ENCODE peak calls at places on chromosomes 6 and 20, in six cellular contexts. One of them, this sample, is unnamed.

GRCh38 chr20:16927031-16927430 is 178.9 kb downstream of the OTOR start:
- DNase-seq in GM19239: no peak
- DNase-seq in mesothelial cell of epicardium: no peak
- DNase-seq in CD8-positive, alpha-beta memory T cell: no peak
- DNase-seq in astrocyte of the spinal cord: no peak
- DNase-seq in CD8-positive, alpha-beta T cell: no peak
- DNase-seq in this sample: no peak

GRCh38 chr6:87472525-87473418 is at the start of gene SLC35A1:
- DNase-seq in GM19239: peak; percentile 83
- DNase-seq in mesothelial cell of epicardium: peak; percentile 67
- DNase-seq in CD8-positive, alpha-beta memory T cell: peak; percentile 87
- DNase-seq in astrocyte of the spinal cord: peak; percentile 89
- DNase-seq in CD8-positive, alpha-beta T cell: peak; percentile 86
- DNase-seq in this sample: peak; percentile 79

GRCh38 chr6:83914953-83915352 is 55.5 kb downstream of the CYB5R4 start:
- DNase-seq in GM19239: no peak
- DNase-seq in mesothelial cell of epicardium: no peak
- DNase-seq in CD8-positive, alpha-beta memory T cell: no peak
- DNase-seq in astrocyte of the spinal cord: no peak
- DNase-seq in CD8-positive, alpha-beta T cell: no peak
- DNase-seq in this sample: no peak

GRCh38 chr6:105432797-105433196 is 29.9 kb upstream of the PREP start:
- DNase-seq in GM19239: no peak
- DNase-seq in mesothelial cell of epicardium: no peak
- DNase-seq in CD8-positive, alpha-beta memory T cell: no peak
- DNase-seq in astrocyte of the spinal cord: peak; percentile 79
- DNase-seq in CD8-positive, alpha-beta T cell: no peak
- DNase-seq in this sample: no peak

GRCh38 chr6:75446278-75446880 is 47.2 kb downstream of the FILIP1 start:
- DNase-seq in GM19239: peak; percentile 12
- DNase-seq in mesothelial cell of epicardium: no peak
- DNase-seq in CD8-positive, alpha-beta memory T cell: no peak
- DNase-seq in astrocyte of the spinal cord: no peak
- DNase-seq in CD8-positive, alpha-beta T cell: no peak
- DNase-seq in this sample: no peak

GRCh38 chr6:97218912-97219311 is 64.1 kb downstream of the MMS22L start:
- DNase-seq in GM19239: no peak
- DNase-seq in mesothelial cell of epicardium: no peak
- DNase-seq in CD8-positive, alpha-beta memory T cell: no peak
- DNase-seq in astrocyte of the spinal cord: no peak
- DNase-seq in CD8-positive, alpha-beta T cell: no peak
- DNase-seq in this sample: no peak

GRCh38 chr6:104603108-104603745 is 256.5 kb downstream of the HACE1 start:
- DNase-seq in GM19239: no peak
- DNase-seq in mesothelial cell of epicardium: no peak
- DNase-seq in CD8-positive, alpha-beta memory T cell: no peak
- DNase-seq in astrocyte of the spinal cord: no peak
- DNase-seq in CD8-positive, alpha-beta T cell: no peak
- DNase-seq in this sample: no peak

GRCh38 chr20:43994486-43995100 is 79.9 kb downstream of the TOX2 start:
- DNase-seq in GM19239: no peak
- DNase-seq in mesothelial cell of epicardium: no peak
- DNase-seq in CD8-positive, alpha-beta memory T cell: no peak
- DNase-seq in astrocyte of the spinal cord: peak; percentile 17
- DNase-seq in CD8-positive, alpha-beta T cell: no peak
- DNase-seq in this sample: no peak

GRCh38 chr20:53040678-53041674 is 68.8 kb downstream of the TSHZ2 start:
- DNase-seq in GM19239: no peak
- DNase-seq in mesothelial cell of epicardium: no peak
- DNase-seq in CD8-positive, alpha-beta memory T cell: no peak
- DNase-seq in astrocyte of the spinal cord: no peak
- DNase-seq in CD8-positive, alpha-beta T cell: no peak
- DNase-seq in this sample: no peak

GRCh38 chr6:87923389-87924050 is 124.1 kb upstream of the SPACA1 start:
- DNase-seq in GM19239: no peak
- DNase-seq in mesothelial cell of epicardium: no peak
- DNase-seq in CD8-positive, alpha-beta memory T cell: no peak
- DNase-seq in astrocyte of the spinal cord: no peak
- DNase-seq in CD8-positive, alpha-beta T cell: no peak
- DNase-seq in this sample: no peak

GRCh38 chr6:17865798-17866725 is 121.4 kb downstream of the KIF13A start:
- DNase-seq in GM19239: no peak
- DNase-seq in mesothelial cell of epicardium: no peak
- DNase-seq in CD8-positive, alpha-beta memory T cell: no peak
- DNase-seq in astrocyte of the spinal cord: peak; percentile 95
- DNase-seq in CD8-positive, alpha-beta T cell: no peak
- DNase-seq in this sample: no peak

GRCh38 chr20:21808863-21809664 is 103.6 kb downstream of the PAX1 start:
- DNase-seq in GM19239: peak; percentile 40
- DNase-seq in mesothelial cell of epicardium: peak; percentile 59
- DNase-seq in CD8-positive, alpha-beta memory T cell: no peak
- DNase-seq in astrocyte of the spinal cord: no peak
- DNase-seq in CD8-positive, alpha-beta T cell: peak; percentile 13
- DNase-seq in this sample: peak; percentile 14

GRCh38 chr6:45625191-45625664 is 247.5 kb upstream of the SUPT3H start:
- DNase-seq in GM19239: no peak
- DNase-seq in mesothelial cell of epicardium: no peak
- DNase-seq in CD8-positive, alpha-beta memory T cell: no peak
- DNase-seq in astrocyte of the spinal cord: peak; percentile 83
- DNase-seq in CD8-positive, alpha-beta T cell: no peak
- DNase-seq in this sample: no peak

GRCh38 chr6:3211681-3212080 is 15.8 kb downstream of the TUBB2B start:
- DNase-seq in GM19239: no peak
- DNase-seq in mesothelial cell of epicardium: no peak
- DNase-seq in CD8-positive, alpha-beta memory T cell: no peak
- DNase-seq in astrocyte of the spinal cord: no peak
- DNase-seq in CD8-positive, alpha-beta T cell: no peak
- DNase-seq in this sample: no peak